ENCODE peak calls at places on chromosomes 6 and 20, in four cellular contexts. G is activated CD4-positive, alpha-beta T cell treated with anti-CD3 and anti-CD28 coated beads, Interleukin-2, amount 50 U/mL, for 24 hours; F is T1000; T is right cardiac atrium. W is an unnamed sample.

GRCh38 chr6:140897804-140898573 is 1234.7 kb upstream of the GJE1 start:
- DNase-seq in G (no peak), F (no peak), T (peak), W (no peak)

GRCh38 chr6:2697291-2697690 is 53.4 kb downstream of the MYLK4 start:
- DNase-seq in G (no peak), F (no peak), T (no peak), W (no peak)

GRCh38 chr20:2757969-2758368 is 42.5 kb downstream of the CPXM1 start:
- DNase-seq in G (no peak), F (no peak), T (no peak), W (no peak)

GRCh38 chr6:130513770-130514169 is 148.0 kb downstream of the TMEM200A start:
- DNase-seq in G (no peak), F (no peak), T (no peak), W (no peak)

GRCh38 chr6:2902470-2902762 is 693 bp downstream of the SERPINB9 start:
- DNase-seq in G (no peak), F (no peak), T (no peak), W (no peak)

GRCh38 chr6:163182696-163183095 is 231.8 kb upstream of the QKI start:
- DNase-seq in G (no peak), F (no peak), T (no peak), W (no peak)

GRCh38 chr6:155224618-155225017 is 39.2 kb upstream of the CLDN20 start:
- DNase-seq in G (no peak), F (no peak), T (no peak), W (no peak)

GRCh38 chr6:139010674-139011073 is 17.9 kb upstream of the ABRACL start:
- DNase-seq in G (no peak), F (no peak), T (no peak), W (no peak)

GRCh38 chr6:128421788-128422187 is 98.6 kb downstream of the PTPRK start:
- DNase-seq in G (no peak), F (no peak), T (no peak), W (no peak)

GRCh38 chr20:45833030-45833882 is at the start of gene SNX21:
- DNase-seq in G (no peak), F (peak), T (peak), W (no peak)

GRCh38 chr20:10427060-10427692 is 6.8 kb downstream of the MKKS start:
- DNase-seq in G (no peak), F (peak), T (peak), W (no peak)

W was measured in GM12864.